ENCODE peak calls at places on chromosomes 12 and 14, in seven cellular contexts. Y is prostate gland, C is GM12891, I is ovary, K is HCT116, Q is body of pancreas, G is heart left ventricle. E is an unnamed sample.

GRCh38 chr12:106586803-106587684 is 4.2 kb downstream of the RFX4 start:
- DNase-seq in K (no peak), Y (no peak), I (no peak), Q (no peak), G (no peak), C (peak), E (no peak)

GRCh38 chr14:36820901-36821300 is 159.2 kb downstream of the PAX9 start:
- DNase-seq in G (no peak), Y (no peak), C (no peak), K (no peak), I (no peak), Q (no peak), E (no peak)

GRCh38 chr14:104665663-104666522 is 23.5 kb upstream of the INF2 start:
- DNase-seq in G (no peak), Y (no peak), I (no peak), K (peak), C (no peak), Q (peak), E (peak)

GRCh38 chr14:104732355-104732804 is 8.4 kb downstream of the ADSS1 start:
- DNase-seq in G (peak), I (no peak), Q (peak), Y (no peak), C (no peak), K (no peak), E (peak)

GRCh38 chr14:62696261-62696968 is 348.8 kb downstream of the KCNH5 start:
- DNase-seq in Q (no peak), K (no peak), G (no peak), I (no peak), Y (no peak), C (no peak), E (no peak)

GRCh38 chr14:93703941-93704340 is 84.3 kb downstream of the PRIMA1 start:
- DNase-seq in K (no peak), Y (no peak), C (no peak), G (no peak), I (no peak), Q (no peak), E (no peak)

GRCh38 chr12:124917841-124918621 is 3.6 kb upstream of the UBC start:
- DNase-seq in I (no peak), Q (no peak), Y (peak), K (no peak), G (no peak), C (no peak), E (no peak)

GRCh38 chr12:98352218-98352811 is 163.1 kb upstream of the TMPO start:
- DNase-seq in K (peak), Q (no peak), I (no peak), C (no peak), G (no peak), Y (no peak), E (peak)

GRCh38 chr12:48004039-48004940 is at the start of gene COL2A1:
- DNase-seq in Y (no peak), G (no peak), Q (no peak), I (no peak), K (no peak), C (no peak), E (no peak)

GRCh38 chr12:31599053-31599452 is 8.1 kb upstream of the DENND5B start:
- DNase-seq in K (no peak), C (no peak), Y (no peak), I (no peak), G (no peak), Q (no peak), E (no peak)

GRCh38 chr12:94244165-94245133 is 96.1 kb downstream of the PLXNC1 start:
- DNase-seq in G (no peak), I (no peak), C (no peak), Q (no peak), Y (no peak), K (no peak), E (no peak)

GRCh38 chr14:65846469-65846868 is 433.9 kb downstream of the FUT8 start:
- DNase-seq in G (no peak), Y (no peak), K (no peak), Q (no peak), C (no peak), I (no peak), E (no peak)

GRCh38 chr14:75631453-75631831 is 29.2 kb downstream of the ERG28 start:
- DNase-seq in Q (no peak), Y (no peak), K (no peak), C (no peak), I (no peak), G (no peak), E (no peak)

GRCh38 chr12:124564232-124564958 is 3.0 kb downstream of the NCOR2 start:
- DNase-seq in G (no peak), Q (no peak), I (peak), K (no peak), Y (no peak), C (no peak), E (no peak)

GRCh38 chr14:105092912-105093425 is 27.7 kb upstream of the GPR132 start:
- DNase-seq in C (peak), G (peak), K (no peak), Y (peak), I (peak), Q (peak), E (peak)

GRCh38 chr12:41621288-41621687 is 433.2 kb downstream of the PDZRN4 start:
- DNase-seq in K (no peak), G (no peak), Y (no peak), C (no peak), Q (no peak), I (no peak), E (no peak)

GRCh38 chr12:100959481-100959880 is 164.9 kb downstream of the ANO4 start:
- DNase-seq in Y (no peak), G (no peak), I (no peak), K (peak), Q (no peak), C (no peak), E (no peak)

GRCh38 chr12:9118161-9118560 is 2.4 kb upstream of the A2M start:
- DNase-seq in Q (no peak), G (no peak), C (no peak), Y (no peak), I (no peak), K (no peak), E (no peak)

GRCh38 chr12:38886064-38886463 is 19.3 kb downstream of the CPNE8 start:
- DNase-seq in Y (peak), K (peak), Q (peak), I (no peak), C (no peak), G (no peak), E (no peak)

GRCh38 chr12:125412506-125412905 is 347.3 kb downstream of the AACS start:
- DNase-seq in Q (no peak), C (no peak), I (no peak), K (no peak), Y (no peak), G (no peak), E (no peak)

GRCh38 chr12:105860556-105861207 is 278.1 kb downstream of the NUAK1 start:
- DNase-seq in G (no peak), Q (no peak), K (no peak), I (no peak), Y (peak), C (no peak), E (no peak)

GRCh38 chr12:88391556-88391955 is 188.7 kb downstream of the KITLG start:
- DNase-seq in C (no peak), K (peak), Y (no peak), I (no peak), G (no peak), Q (no peak), E (peak)

GRCh38 chr14:33791971-33792370 is 158.9 kb downstream of the EGLN3 start:
- DNase-seq in I (no peak), Y (no peak), K (no peak), C (no peak), Q (no peak), G (no peak), E (no peak)

DNA sequence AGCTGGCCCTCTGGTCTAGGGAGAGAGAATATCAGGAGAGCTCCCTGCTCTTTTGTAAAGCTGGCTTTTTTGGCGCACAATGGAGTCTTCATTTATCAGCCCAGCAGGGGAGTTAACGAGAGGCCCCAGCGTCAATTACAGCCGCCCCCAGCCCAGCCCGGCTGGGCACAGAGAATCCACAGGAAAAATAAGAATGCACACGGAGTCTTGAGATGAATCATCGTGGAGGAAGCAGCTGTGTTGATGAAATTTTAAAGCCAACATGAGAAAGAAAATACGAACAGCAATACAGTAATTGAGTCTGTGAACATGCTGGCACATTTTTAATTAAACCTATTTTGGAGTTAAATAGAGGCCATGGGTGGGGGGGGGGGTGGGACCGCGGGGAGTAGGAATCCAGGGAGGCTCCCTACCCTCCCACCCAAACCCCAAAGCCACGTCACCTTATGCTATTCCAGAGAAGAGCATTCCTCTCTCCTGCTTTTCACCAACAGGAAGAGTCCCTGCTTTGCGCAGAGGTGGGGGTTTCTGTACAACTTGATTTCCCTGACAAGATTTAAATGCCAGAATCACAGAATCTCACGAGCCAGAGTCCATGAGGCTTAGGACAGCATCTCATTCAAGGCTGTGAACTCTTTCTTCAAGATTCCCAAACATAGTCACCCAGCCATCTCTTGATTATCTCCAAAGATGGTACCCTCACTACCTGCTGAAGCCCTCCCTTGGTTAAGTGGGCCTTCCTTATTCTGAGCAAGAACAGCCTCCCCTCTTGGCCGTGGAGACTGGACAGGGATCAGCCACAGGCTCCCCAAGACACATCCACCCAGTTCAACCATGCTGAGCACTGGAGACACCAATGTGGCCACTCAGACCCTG is 50.2 kb downstream of the CCNK start:
- DNase-seq in I (no peak), Q (no peak), Y (no peak), C (no peak), G (no peak), K (no peak), E (no peak)
- TF ChIP-seq POLR2A in I (no peak), Q (no peak), Y (no peak), C (no peak), G (no peak), K (no peak), E (no peak)

DNA sequence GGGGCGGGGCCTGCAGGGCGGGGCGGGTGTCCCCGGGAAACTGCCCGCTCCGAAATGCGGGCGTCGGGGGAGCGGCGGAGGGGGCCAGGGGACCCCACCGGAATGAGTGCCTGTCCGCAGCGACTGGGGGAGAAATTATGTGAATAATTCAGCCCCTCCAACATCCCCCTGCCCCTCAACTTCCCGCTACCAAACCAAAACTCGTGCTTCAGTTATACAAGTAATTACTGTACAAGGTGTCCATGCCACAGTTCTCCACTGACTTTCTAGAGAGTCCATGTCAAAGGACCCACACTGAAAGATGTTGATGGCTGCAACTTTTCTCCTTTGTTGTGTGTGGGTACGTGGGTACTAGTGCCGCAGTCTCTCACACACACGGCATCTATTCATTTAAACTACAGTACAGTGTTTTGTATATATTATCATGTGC is 407 bp upstream of the CDK17 start:
- DNase-seq in I (no peak), Q (no peak), C (no peak), K (no peak), G (no peak), Y (no peak), E (no peak)
- TF ChIP-seq POLR2A in I (no peak), Q (no peak), C (no peak), K (no peak), G (no peak), Y (no peak), E (no peak)

GRCh38 chr12:120224304-120225199 is 23.6 kb upstream of the RPLP0 start:
- DNase-seq in K (no peak), G (no peak), I (no peak), Y (peak), C (peak), Q (peak), E (no peak)
- TF ChIP-seq POLR2A in K (no peak), G (no peak), I (no peak), Y (peak), C (no peak), Q (peak), E (no peak)

DNA sequence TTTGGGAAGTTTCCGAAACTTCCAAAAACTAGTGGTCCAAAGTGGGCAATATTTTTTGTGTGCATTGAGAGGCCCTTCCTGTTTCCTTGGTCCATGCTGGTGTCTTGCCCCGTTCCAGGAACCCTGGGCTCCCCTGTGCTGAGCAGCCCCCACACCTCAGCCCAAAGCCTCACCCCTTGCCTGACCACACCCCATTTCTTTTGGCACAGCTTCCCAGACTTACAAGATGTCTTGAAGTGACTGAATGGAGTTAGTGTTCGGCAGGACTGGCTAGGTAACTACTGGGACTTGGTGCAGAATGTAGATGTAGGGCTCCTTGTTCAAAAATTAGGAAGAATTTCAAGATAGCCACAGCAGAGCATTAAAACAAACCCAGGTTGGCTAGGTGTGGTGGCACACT is 68.6 kb downstream of the ETV6 start:
- DNase-seq in Q (no peak), K (no peak), G (no peak), I (no peak), Y (no peak), C (no peak), E (no peak)
- TF ChIP-seq POLR2A in Q (no peak), K (no peak), G (no peak), I (no peak), Y (no peak), C (no peak), E (no peak)

GRCh38 chr14:78340250-78340649 is 170.1 kb downstream of the NRXN3 start:
- DNase-seq in Q (no peak), Y (no peak), K (no peak), G (no peak), I (no peak), C (no peak), E (no peak)

GRCh38 chr14:78345346-78345745 is 175.2 kb downstream of the NRXN3 start:
- DNase-seq in C (no peak), Q (no peak), Y (no peak), I (no peak), G (no peak), K (no peak), E (no peak)

GRCh38 chr14:78341827-78342389 is 171.7 kb downstream of the NRXN3 start:
- DNase-seq in Y (peak), Q (no peak), K (no peak), G (no peak), C (no peak), I (no peak), E (no peak)

DNA sequence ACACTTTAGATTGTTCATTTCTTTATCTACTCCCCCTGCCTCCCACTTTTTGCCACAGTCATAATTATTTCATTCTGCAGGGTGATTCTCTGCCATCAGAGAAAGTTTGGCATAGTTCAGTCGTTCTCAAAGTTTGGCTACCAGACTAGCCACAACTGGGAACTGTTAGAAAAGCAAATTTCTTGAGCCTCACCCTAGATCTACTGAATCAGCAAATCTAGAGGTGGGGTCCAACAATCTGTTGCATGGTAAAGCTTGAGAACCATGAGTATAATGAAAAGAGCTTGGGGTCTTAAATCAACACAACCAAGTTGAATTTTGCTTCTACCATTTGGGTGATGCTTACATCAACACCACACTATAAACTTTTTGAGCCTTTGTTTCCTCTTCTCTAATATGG is 172.7 kb downstream of the NRXN3 start:
- DNase-seq in C (no peak), Q (no peak), G (no peak), I (no peak), Y (no peak), K (no peak), E (no peak)
- TF ChIP-seq POLR2A in C (no peak), Q (no peak), G (no peak), I (no peak), Y (no peak), K (no peak), E (no peak)

DNA sequence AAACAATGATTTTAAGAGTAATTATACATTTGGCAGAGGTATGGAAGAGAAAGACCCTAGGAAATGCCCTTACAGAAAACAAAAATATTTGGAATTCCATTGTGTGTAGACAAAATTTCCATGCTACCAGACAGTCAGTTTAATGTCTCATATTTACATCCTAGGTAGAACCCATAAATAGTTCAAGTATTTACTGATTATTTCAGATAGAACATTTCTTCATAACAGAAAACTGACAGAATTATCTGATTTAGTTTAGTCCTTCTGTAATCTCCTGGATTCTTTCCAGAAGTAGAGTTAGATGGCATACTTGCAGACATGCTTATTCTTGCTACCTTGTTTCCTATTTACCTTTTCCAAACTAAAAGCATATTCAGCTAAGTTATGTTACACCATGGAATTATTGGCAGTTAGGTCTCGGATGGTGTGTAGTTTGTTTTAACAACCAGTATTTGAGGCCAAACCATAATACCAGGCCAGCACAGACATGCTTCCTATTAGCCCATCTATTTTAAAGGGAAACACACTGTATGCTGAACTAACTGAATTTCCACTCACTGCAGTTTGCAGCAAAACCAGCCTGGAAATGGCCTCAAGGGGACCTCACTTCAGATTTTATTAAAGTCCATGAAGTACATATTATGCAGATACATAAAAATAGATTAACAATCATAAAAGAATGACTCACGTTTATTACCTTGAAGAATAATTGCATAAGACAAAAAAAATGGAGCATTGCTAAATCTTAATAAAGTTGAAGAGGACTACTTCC is 126.6 kb upstream of the LRIG3 start:
- DNase-seq in G (no peak), K (no peak), I (no peak), C (no peak), Q (no peak), Y (peak), E (no peak)
- TF ChIP-seq POLR2A in G (no peak), K (no peak), I (no peak), C (no peak), Q (no peak), Y (no peak), E (no peak)

DNA sequence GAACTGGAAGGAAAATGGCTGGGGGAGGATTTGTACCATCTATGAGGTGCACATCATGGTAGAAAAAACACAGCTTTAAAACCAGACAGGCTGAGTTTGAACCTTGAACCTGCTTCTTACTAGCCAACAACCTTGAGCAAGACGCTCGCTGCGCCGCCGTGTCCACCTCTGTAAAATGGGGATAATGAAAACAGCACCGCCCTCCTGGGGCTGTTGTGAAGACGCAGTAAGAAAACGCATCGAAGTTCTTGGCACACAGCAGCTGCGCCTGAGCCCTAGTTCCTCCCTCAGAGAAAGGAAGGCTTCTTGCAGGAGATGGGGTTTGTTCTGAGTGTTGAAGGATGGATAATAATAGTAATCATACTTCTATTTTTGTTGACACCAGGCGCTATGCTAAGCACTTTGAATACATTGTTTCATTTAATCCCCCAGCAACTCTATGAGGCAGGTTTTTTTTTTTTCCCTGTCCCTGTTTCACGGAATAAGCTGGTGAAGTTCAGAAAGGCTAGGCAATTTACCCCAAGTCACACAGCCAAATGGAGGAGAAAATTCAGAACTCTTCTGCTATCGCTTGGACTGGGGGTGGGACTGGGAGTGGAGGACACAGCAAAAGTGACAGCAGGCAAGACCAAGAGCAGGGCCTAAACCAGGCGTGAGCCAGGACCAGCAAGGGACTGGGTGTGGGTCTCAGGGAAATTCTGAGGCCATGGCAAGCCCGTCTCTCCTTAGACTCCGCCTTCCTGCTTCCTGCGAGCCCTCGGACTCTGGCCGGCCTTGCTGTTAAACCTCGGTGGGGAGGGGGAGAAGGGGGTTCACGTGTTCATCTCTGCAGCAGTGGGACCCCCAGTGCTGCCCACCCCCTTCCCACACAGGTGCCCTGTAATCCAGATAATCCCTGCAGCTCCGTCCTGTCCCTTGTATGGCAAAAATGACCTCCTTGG is 97.5 kb downstream of the LRRC74A start:
- DNase-seq in G (no peak), Q (no peak), K (no peak), C (no peak), Y (no peak), I (peak), E (no peak)
- TF ChIP-seq POLR2A in G (no peak), Q (no peak), K (no peak), C (no peak), Y (no peak), I (no peak), E (no peak)

GRCh38 chr12:122052285-122052684 is 26.3 kb upstream of the MLXIP start:
- DNase-seq in K (no peak), G (no peak), C (no peak), I (no peak), Y (no peak), Q (no peak), E (no peak)
- TF ChIP-seq POLR2A in K (no peak), G (no peak), C (no peak), I (no peak), Y (no peak), Q (no peak), E (no peak)

GRCh38 chr12:389138-390096 is at the start of gene KDM5A:
- DNase-seq in Y (peak), C (peak), K (peak), Q (peak), G (peak), I (peak), E (peak)
- TF ChIP-seq POLR2A in Y (peak), C (peak), K (peak), Q (peak), G (peak), I (peak), E (peak)